ENCODE peak calls at places on chromosomes 16 and 17, in four cellular contexts. F is cardiac fibroblast, E is PC-3, H is tibial nerve. K is an unnamed sample.
A peak's percentile ranks its signal among the peaks of the same experiment; 100 is the strongest.

GRCh38 chr17:31458829-31459228 is 67.4 kb downstream of the RAB11FIP4 start:
- DNase-seq in F (no peak), E (no peak), H (no peak), K (no peak)

GRCh38 chr16:60640038-60640437 is 1396.2 kb downstream of the CDH8 start:
- DNase-seq in H (no peak), E (no peak), F (no peak), K (no peak)

GRCh38 chr16:58684001-58684353 is 593 bp downstream of the SLC38A7 start:
- DNase-seq in E (peak; percentile 4), H (no peak), F (peak; percentile 41), K (no peak)

GRCh38 chr16:59540621-59541020 is 806.5 kb upstream of the GOT2 start:
- DNase-seq in H (no peak), F (no peak), E (peak; percentile 10), K (no peak)

GRCh38 chr17:77884019-77884418 is 74.5 kb upstream of the TNRC6C start:
- DNase-seq in F (peak; percentile 39), E (no peak), H (no peak), K (no peak)

GRCh38 chr17:3960764-3961163 is 3.5 kb downstream of the ATP2A3 start:
- DNase-seq in E (no peak), F (peak; percentile 59), H (no peak), K (no peak)

GRCh38 chr17:14310101-14310500 is 9.2 kb downstream of the HS3ST3B1 start:
- DNase-seq in F (no peak), H (no peak), E (no peak), K (no peak)

GRCh38 chr17:21282231-21282630 is 2.3 kb upstream of the MAP2K3 start:
- DNase-seq in F (peak; percentile 95), H (no peak), E (peak; percentile 95), K (no peak)

GRCh38 chr16:65336169-65336568 is 214.3 kb upstream of the CDH11 start:
- DNase-seq in F (peak; percentile 34), H (no peak), E (peak; percentile 74), K (no peak)

DNA sequence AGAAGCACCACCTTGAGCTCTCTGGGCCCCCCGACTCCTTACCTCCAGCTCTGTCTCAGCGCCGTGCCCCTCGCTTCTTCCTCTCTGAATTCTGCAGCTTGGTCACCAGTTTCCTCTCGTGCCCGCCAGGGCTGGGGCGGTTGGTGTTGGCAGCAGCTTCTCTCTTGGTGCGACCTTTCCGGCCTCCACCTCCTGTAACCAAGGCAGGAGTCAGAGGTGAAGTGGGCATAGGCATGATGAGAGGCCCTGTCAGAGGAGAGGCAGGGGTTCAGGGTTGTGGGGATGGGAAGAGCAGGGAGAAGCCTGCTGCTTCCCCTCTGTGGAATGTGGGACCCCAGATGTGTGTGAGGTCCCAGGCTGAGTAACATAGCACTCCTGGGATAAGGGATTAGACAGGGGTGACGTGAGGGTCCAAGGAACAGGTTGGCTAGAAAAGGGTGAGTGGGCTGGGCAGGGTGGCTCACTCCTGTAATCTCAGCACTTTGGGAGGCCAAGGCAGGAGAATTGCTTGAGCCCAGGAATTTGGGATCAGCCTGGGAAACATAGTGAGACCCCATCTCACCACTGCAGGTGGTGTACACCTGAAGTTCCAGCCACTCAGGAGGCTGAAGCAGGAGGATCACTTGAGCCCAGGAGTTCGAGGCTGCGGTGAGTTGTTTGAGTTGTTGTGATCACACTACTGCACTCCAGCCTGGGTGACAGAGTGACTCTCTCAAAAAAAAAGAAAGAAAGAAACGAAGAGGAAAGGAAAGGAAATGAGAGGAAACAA is 626 bp downstream of the NUPR1 start:
- DNase-seq in E (no peak), F (no peak), H (no peak), K (no peak)
- H3K4me3 ChIP-seq in E (peak overlapping the region; percentile 54), F (peak overlapping the region; percentile 65), H (peak overlapping the region; percentile 40), K (no peak overlapping the region)

GRCh38 chr17:6677946-6678345 is 26.4 kb downstream of the C17orf100 start:
- DNase-seq in E (no peak), H (no peak), F (no peak), K (no peak)
- H3K4me3 ChIP-seq in E (no peak overlapping the region), H (no peak overlapping the region), F (no peak overlapping the region), K (no peak overlapping the region)

DNA sequence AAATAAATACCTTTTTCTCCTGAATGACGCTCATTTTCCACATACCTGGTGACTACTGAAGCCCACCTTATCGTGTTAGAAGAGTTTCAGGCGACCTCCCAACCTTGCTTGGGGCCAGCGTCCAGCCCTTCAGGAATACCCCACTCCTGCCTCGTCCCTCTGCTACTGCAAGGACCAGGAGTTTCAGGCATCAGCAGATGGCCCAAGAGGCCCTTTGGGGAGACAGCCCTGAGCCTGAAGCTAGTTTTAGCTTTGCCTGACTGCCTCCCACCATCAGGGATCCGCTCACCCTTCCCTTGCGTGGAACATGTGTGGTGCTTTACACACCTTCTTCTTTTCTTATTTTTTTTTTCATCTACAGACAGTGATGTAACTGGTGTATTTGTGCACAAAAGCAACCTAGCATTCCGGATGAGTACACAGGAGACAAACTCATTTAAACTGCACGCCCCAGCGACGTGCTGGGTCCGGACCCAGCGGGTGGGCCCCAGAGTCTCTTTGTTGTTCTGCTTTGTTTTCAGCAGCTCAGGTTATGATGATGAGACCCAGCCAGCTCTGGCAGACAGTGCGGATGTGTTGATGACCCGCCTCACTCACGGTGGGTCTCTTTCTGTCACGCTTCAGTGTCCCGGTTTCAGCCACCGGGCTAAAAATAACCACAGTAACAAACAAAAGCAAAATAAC is 242.4 kb downstream of the C16orf95 start:
- DNase-seq in F (no peak), H (no peak), E (no peak), K (peak; percentile 84)
- H3K4me3 ChIP-seq in F (no peak overlapping the region), H (no peak overlapping the region), E (no peak overlapping the region), K (peak overlapping the region; percentile 6)

GRCh38 chr17:7701681-7702080 is 3.3 kb upstream of the EFNB3 start:
- DNase-seq in F (no peak), E (no peak), H (no peak), K (no peak)

GRCh38 chr17:7705269-7706255 is 560 bp downstream of the EFNB3 start:
- DNase-seq in H (no peak), E (no peak), F (no peak), K (no peak)

GRCh38 chr17:7704601-7705268 is at the start of gene EFNB3:
- DNase-seq in H (no peak), F (peak; percentile 61), E (peak; percentile 39), K (no peak)

GRCh38 chr17:7702776-7703175 is 2.2 kb upstream of the EFNB3 start:
- DNase-seq in E (no peak), H (no peak), F (no peak), K (no peak)

DNA sequence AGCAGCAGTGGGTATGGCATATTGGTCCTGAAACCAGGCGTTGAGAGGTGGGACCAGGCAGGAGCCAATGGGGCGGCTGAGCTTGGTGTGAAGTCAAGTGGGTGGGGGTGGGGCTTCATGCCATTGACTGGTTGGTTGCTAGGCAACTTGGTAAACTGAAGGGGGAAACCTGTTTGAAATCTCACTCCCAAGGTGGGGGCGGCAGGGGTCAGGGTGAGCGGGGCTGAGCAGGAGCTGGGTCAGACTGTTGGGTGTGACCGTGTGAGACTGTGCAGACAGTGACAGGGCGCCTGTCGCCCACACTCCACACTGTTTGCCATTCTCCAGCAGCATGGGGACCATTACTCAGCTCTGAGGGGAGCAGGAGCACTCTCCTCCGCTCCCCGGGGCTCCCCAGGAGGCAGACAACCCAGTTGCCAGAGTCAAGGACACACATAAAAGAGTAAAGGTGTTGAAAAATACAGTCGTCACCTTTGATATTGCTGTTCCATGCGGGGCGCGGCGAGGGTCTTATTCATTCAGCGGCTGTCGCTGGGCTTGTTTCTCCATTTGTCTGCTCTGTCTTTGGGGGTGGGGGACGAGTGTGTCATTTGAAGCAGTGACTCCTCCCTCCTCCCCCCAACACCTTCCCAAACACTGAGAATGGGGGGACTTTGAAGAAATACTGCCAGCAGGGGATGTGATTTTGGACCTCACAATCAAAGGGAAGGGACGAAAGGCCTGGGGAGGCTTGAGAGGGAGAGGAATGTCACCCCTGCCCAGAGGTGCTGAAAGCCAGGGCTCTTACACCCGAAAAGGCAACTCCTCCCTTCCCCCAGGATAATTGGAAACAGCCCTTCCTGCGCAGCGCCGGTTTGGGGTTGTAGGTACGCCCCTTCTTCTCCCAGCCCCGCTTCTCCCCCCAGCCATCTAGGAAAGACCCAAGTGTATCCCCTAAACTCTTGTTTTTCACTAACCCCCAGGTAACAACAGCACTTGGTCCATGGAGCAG is 1.1 kb upstream of the EFNB3 start:
- DNase-seq in E (no peak), H (no peak), F (peak; percentile 70), K (no peak)
- H3K4me3 ChIP-seq in E (peak overlapping the region; percentile 70), H (no peak overlapping the region), F (no peak overlapping the region), K (no peak overlapping the region)

DNA sequence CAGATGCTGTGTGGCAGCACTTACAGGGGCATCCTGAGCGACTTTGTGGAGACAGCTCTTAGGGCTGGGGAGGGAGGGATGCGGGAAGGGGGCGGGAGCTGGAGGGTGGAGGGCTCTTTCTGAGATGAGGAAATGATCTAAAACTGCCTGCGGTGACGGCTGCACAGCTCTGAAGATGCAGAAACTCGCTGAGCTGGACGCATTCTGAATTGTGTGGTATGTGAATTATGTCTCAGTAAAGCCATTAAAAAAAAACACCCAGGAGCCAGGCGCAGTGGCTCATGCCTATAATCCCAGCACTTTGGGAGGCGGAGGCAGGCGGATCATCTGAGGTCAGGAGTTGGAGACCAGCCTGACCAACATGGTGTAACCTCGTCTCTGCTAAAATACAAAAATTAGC is 19.2 kb downstream of the SLC25A10 start:
- DNase-seq in E (no peak), H (no peak), F (peak; percentile 34), K (no peak)
- H3K4me3 ChIP-seq in E (no peak overlapping the region), H (no peak overlapping the region), F (no peak overlapping the region), K (no peak overlapping the region)

GRCh38 chr17:7884581-7885356 is 3.8 kb upstream of the CHD3 start:
- DNase-seq in H (no peak), F (no peak), E (no peak), K (no peak)
- H3K4me3 ChIP-seq in H (peak overlapping the region; percentile 73), F (peak overlapping the region; percentile 86), E (peak overlapping the region; percentile 94), K (peak overlapping the region; percentile 93)

DNA sequence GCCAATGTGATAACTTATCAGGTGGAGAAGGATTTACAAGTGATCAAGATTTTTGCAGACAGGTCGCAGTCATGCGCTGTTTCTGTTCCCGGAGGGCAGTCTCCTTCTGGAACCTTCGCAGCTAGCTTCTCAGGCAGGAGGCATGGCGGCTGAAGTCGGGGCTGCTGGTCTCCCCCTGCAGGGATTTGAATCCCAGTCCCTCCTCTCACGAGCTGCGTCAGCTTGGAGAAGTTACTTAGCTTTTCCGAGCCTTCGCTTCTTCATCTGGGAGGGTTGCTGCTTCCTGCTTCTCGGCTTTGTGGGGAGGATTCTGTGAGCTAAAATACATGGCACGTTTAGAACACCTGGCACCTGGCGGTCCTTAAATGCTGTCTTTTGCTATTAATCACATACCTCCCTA is 287.8 kb upstream of the FOXF1 start:
- DNase-seq in E (no peak), H (no peak), F (peak; percentile 23), K (no peak)
- H3K4me3 ChIP-seq in E (no peak overlapping the region), H (no peak overlapping the region), F (peak overlapping the region; percentile 22), K (no peak overlapping the region)

K was measured in GM12864.